ENCODE peak calls at places on chromosome 12, in four cellular contexts. F is pancreas; A is lung; O is naive thymus-derived CD4-positive, alpha-beta T cell. B is an unnamed sample. For H3K4me1, the result is how much of the 10 kb centered on the place peaks cover.

GRCh38 chr12:16590645-16591044 is 15.3 kb downstream of the LMO3 start:
- DNase-seq in O (no peak), A (no peak), F (no peak), B (no peak)

GRCh38 chr12:88578821-88579518 is 1.3 kb downstream of the KITLG start:
- DNase-seq in O (no peak), F (no peak), A (peak), B (no peak)

GRCh38 chr12:52528641-52529143 is 8.5 kb upstream of the KRT5 start:
- DNase-seq in O (no peak), F (peak), A (no peak), B (no peak)

GRCh38 chr12:64998327-64999156 is 122.6 kb downstream of the WIF1 start:
- DNase-seq in O (no peak), A (no peak), F (no peak), B (no peak)

GRCh38 chr12:123532021-123532420 is 1.5 kb downstream of the RILPL1 start:
- DNase-seq in F (no peak), A (no peak), O (peak), B (peak)

GRCh38 chr12:100611031-100611430 is 37.5 kb downstream of the GAS2L3 start:
- DNase-seq in A (no peak), O (no peak), F (no peak), B (no peak)

GRCh38 chr12:57545809-57546437 is 1.1 kb downstream of the DCTN2 start:
- DNase-seq in F (peak), O (no peak), A (no peak), B (peak)

GRCh38 chr12:100553851-100554404 is 19.6 kb upstream of the GAS2L3 start:
- DNase-seq in O (no peak), F (no peak), A (no peak), B (no peak)

GRCh38 chr12:132591107-132591935 is 19.1 kb downstream of the LRCOL1 start:
- DNase-seq in A (no peak), F (no peak), O (no peak), B (no peak)

GRCh38 chr12:84186433-84186832 is 726.2 kb downstream of the SLC6A15 start:
- DNase-seq in A (no peak), O (no peak), F (no peak), B (no peak)

GRCh38 chr12:54397157-54397556 is 12.6 kb upstream of the ZNF385A start:
- DNase-seq in O (no peak), F (no peak), A (no peak), B (no peak)

GRCh38 chr12:127716181-127716580 is 550.8 kb upstream of the TMEM132C start:
- DNase-seq in O (no peak), F (no peak), A (no peak), B (no peak)

GRCh38 chr12:54378791-54379400 is 5.6 kb downstream of the ZNF385A start:
- DNase-seq in A (no peak), O (no peak), F (peak), B (peak)

GRCh38 chr12:83389237-83389996 is 702.7 kb downstream of the TMTC2 start:
- DNase-seq in F (peak), O (no peak), A (no peak), B (no peak)

GRCh38 chr12:4526923-4527546 is 11.7 kb upstream of the RAD51AP1 start:
- DNase-seq in O (peak), F (no peak), A (no peak), B (no peak)

GRCh38 chr12:16034136-16034817 is 123.1 kb downstream of the DERA start:
- DNase-seq in O (no peak), F (no peak), A (no peak), B (no peak)

GRCh38 chr12:13179159-13180074 is 17.1 kb upstream of the EMP1 start:
- DNase-seq in F (peak), A (peak), O (peak), B (no peak)

GRCh38 chr12:68630050-68630449 is 19.4 kb downstream of the RAP1B start:
- DNase-seq in A (no peak), O (no peak), F (no peak), B (no peak)

GRCh38 chr12:88793091-88793490 is 212.8 kb upstream of the KITLG start:
- DNase-seq in O (no peak), A (no peak), F (no peak), B (no peak)

GRCh38 chr12:52728374-52728773 is 25.1 kb upstream of the KRT77 start:
- DNase-seq in A (no peak), F (no peak), O (no peak), B (no peak)

GRCh38 chr12:123064885-123065619 is 84.6 kb downstream of the ARL6IP4 start:
- DNase-seq in F (no peak), O (no peak), A (no peak), B (peak)

GRCh38 chr12:4564819-4565218 is 2.8 kb downstream of the DYRK4 start:
- DNase-seq in O (no peak), A (no peak), F (no peak), B (no peak)

GRCh38 chr12:105861232-105861631 is 277.5 kb downstream of the NUAK1 start:
- DNase-seq in O (no peak), F (no peak), A (no peak), B (no peak)

GRCh38 chr12:6782903-6783571 is 6.3 kb upstream of the CD4 start:
- DNase-seq in A (no peak), O (no peak), F (no peak), B (no peak)

GRCh38 chr12:121423253-121423652 is 23.3 kb downstream of the RNF34 start:
- DNase-seq in A (no peak), F (no peak), O (no peak), B (no peak)

GRCh38 chr12:24948816-24949722 is at the start of gene BCAT1:
- DNase-seq in O (no peak), F (peak), A (peak), B (peak)

GRCh38 chr12:120242971-120243699 is 22.4 kb downstream of the PXN start:
- DNase-seq in O (no peak), A (no peak), F (no peak), B (no peak)
- H3K4me1 ChIP-seq in O (under half), A (under half), F (under half), B (half or more)

GRCh38 chr12:31833541-31833840 is 104.7 kb upstream of the AMN1 start:
- DNase-seq in F (no peak), O (no peak), A (no peak), B (no peak)
- H3K4me3 ChIP-seq in F (no peak), O (no peak), A (no peak), B (no peak)

DNA sequence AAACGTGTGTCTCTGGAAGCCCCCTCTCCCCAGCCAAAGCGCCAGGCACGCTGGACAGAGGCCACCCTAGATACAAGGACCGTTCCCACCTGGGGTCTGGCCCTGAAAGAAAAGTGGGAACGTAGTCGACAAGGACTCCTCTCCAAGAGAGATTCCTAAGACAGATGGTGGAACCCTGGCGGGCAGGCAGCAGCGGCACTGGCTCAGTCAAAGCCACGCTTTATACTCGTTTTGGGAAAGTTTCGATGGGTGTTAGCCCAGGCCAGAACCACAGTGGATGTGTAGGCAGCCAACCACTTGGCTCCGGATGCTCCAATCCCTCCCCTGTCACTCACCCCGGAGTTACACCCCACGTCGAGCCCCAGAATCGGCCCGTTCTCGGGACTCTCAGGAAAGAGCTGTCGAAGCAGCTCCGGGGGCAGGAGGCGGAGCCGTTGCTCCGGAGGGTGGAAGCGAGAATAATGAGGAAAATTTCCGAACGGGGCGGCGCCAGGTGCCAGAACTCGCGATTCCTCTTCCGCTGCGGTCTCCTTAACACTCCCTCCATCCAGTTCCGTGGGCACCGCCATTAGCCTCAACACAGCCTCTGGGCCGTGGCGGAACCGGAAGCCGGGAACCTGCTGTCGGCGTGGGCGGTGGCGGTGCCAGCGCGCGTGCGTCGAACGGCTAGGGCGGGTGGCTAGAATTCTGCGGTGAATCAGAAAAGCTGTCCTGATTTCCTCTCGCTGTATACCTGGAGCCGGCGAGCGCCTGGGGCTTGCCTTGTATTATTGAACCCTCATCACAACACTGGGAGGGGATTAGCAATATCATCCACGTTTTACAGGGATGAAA is at the start of gene BCDIN3D:
- DNase-seq in A (peak), O (peak), F (peak), B (peak)
- H3K4me1 ChIP-seq in A (under half), O (under half), F (under half), B (under half)

DNA sequence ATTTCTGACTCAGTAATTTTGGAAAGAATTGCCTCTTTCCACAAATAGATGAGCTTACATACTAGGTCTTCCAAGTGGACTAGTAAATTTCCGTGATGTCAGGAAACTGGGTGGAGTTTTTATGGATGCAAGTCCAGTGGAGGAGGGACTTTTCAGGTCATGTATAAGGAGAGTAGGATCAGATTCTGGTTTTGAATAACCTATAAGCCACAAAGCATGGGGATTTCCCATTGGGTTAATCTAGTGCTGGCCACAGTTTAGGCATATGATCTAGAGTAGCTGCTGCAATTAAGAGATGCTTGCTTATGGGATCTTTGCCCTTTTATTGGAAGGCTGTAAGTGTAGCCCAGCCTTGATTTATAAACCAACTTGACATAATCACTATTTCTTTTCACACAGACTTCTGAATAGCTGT is 33.8 kb downstream of the STK38L start:
- DNase-seq in O (no peak), A (no peak), F (no peak), B (peak)
- H3K4me3 ChIP-seq in O (no peak), A (no peak), F (no peak), B (no peak)

GRCh38 chr12:11739980-11740379 is 90.5 kb downstream of the ETV6 start:
- DNase-seq in F (no peak), A (no peak), O (no peak), B (no peak)
- H3K4me1 ChIP-seq in F (under half), A (under half), O (under half), B (under half)

GRCh38 chr12:3363608-3364007 is 127.4 kb upstream of the PRMT8 start:
- DNase-seq in O (no peak), A (no peak), F (no peak), B (no peak)

GRCh38 chr12:3364226-3364625 is 126.8 kb upstream of the PRMT8 start:
- DNase-seq in F (no peak), O (no peak), A (no peak), B (no peak)

GRCh38 chr12:3364661-3365264 is 126.2 kb upstream of the PRMT8 start:
- DNase-seq in F (no peak), O (no peak), A (no peak), B (no peak)

GRCh38 chr12:3366451-3367155 is 124.4 kb upstream of the PRMT8 start:
- DNase-seq in O (no peak), F (no peak), A (no peak), B (no peak)

DNA sequence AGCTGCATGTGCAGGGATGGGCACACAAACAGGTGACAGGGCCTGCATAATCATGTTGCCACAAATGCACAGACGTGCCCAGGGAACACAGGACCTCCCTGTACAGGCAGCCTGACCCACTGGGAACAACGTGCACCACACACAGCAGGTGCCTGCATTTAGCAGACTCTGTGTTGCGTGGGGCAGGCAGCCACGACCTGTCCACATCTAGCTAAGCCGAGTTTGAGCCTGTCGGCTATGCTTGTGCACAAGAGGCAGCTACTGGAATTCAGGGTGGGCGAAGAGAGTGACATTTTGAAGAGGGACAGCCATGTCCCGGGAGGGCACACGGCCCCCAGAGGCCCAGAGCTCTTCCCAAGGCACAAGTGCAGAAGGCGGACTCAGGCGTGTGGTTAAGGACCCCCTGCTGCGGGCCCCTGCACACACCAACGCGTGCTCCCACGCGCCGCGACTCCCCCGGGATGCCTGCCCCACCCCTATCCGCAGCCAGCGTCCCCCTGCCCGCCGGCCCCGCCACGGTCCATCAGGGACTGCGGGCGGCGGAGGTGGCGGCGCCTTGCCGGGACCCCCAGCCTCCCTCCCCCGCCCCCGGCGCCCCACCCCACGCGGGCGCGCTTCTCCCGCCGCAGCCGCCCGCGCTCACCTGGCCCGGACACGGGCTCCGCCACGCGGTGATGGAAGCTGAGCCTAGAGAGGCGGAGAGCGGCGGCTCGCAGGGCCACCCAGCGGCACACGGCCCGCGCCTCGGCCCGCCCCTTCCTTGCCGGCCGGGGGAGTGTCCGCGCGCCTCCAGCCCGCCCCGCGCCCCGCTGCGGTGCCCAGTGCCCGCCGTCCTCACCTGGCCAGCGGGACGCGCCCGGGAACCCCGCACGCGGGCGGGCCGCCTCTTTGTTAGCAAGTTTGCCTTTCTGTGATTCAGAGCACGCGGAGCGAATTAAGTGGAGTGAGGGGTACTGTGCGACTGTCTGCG is 125.3 kb upstream of the PRMT8 start:
- DNase-seq in F (peak), O (no peak), A (no peak), B (no peak)
- H3K4me3 ChIP-seq in F (peak), O (no peak), A (no peak), B (peak)

B was measured in gastrocnemius medialis.